ENCODE peak calls at places on chromosomes 7 and 10, in five cellular contexts. One of them, this sample, is unnamed.
A peak's percentile ranks its signal among the peaks of the same experiment; 100 is the strongest.

GRCh38 chr10:113027574-113028392 is 77.7 kb downstream of the TCF7L2 start:
- DNase-seq in CD8-positive, alpha-beta T cell: no peak
- DNase-seq in suprapubic skin: no peak
- DNase-seq in choroid plexus epithelial cell: peak; percentile 44
- DNase-seq in transverse colon: no peak
- DNase-seq in this sample: no peak

GRCh38 chr10:91410638-91411367 is 659 bp downstream of the HECTD2 start:
- DNase-seq in CD8-positive, alpha-beta T cell: peak; percentile 24
- DNase-seq in choroid plexus epithelial cell: peak; percentile 57
- DNase-seq in suprapubic skin: peak; percentile 61
- DNase-seq in transverse colon: no peak
- DNase-seq in this sample: no peak

GRCh38 chr7:134954197-134955082 is 31.9 kb upstream of the AGBL3 start:
- DNase-seq in choroid plexus epithelial cell: peak; percentile 71
- DNase-seq in transverse colon: no peak
- DNase-seq in suprapubic skin: no peak
- DNase-seq in CD8-positive, alpha-beta T cell: no peak
- DNase-seq in this sample: no peak

GRCh38 chr7:50305697-50306300 is 1.3 kb downstream of the IKZF1 start:
- DNase-seq in CD8-positive, alpha-beta T cell: no peak
- DNase-seq in choroid plexus epithelial cell: no peak
- DNase-seq in suprapubic skin: no peak
- DNase-seq in transverse colon: no peak
- DNase-seq in this sample: no peak

GRCh38 chr10:71805776-71806705 is 32.7 kb upstream of the VSIR start:
- DNase-seq in choroid plexus epithelial cell: peak; percentile 53
- DNase-seq in CD8-positive, alpha-beta T cell: no peak
- DNase-seq in transverse colon: peak; percentile 64
- DNase-seq in suprapubic skin: no peak
- DNase-seq in this sample: no peak

GRCh38 chr10:70592746-70593512 is 9.6 kb downstream of the PRF1 start:
- DNase-seq in suprapubic skin: no peak
- DNase-seq in choroid plexus epithelial cell: no peak
- DNase-seq in transverse colon: no peak
- DNase-seq in CD8-positive, alpha-beta T cell: no peak
- DNase-seq in this sample: no peak

GRCh38 chr7:45120-46090 is 147.0 kb upstream of the FAM20C start:
- DNase-seq in suprapubic skin: peak; percentile 39
- DNase-seq in choroid plexus epithelial cell: no peak
- DNase-seq in CD8-positive, alpha-beta T cell: no peak
- DNase-seq in transverse colon: peak; percentile 3
- DNase-seq in this sample: no peak

GRCh38 chr10:99630439-99630838 is 10.2 kb upstream of the SLC25A28 start:
- DNase-seq in transverse colon: peak; percentile 29
- DNase-seq in suprapubic skin: no peak
- DNase-seq in CD8-positive, alpha-beta T cell: no peak
- DNase-seq in choroid plexus epithelial cell: peak; percentile 78
- DNase-seq in this sample: no peak

GRCh38 chr7:129643545-129644170 is 32.1 kb downstream of the NRF1 start:
- DNase-seq in choroid plexus epithelial cell: no peak
- DNase-seq in transverse colon: no peak
- DNase-seq in CD8-positive, alpha-beta T cell: no peak
- DNase-seq in suprapubic skin: no peak
- DNase-seq in this sample: no peak

GRCh38 chr7:7969306-7970112 is 913 bp downstream of the GLCCI1 start:
- DNase-seq in suprapubic skin: peak; percentile 64
- DNase-seq in choroid plexus epithelial cell: peak; percentile 55
- DNase-seq in CD8-positive, alpha-beta T cell: peak; percentile 59
- DNase-seq in transverse colon: peak; percentile 44
- DNase-seq in this sample: peak; percentile 15

GRCh38 chr10:84683980-84684740 is 355.8 kb downstream of the CCSER2 start:
- DNase-seq in transverse colon: no peak
- DNase-seq in CD8-positive, alpha-beta T cell: no peak
- DNase-seq in choroid plexus epithelial cell: no peak
- DNase-seq in suprapubic skin: no peak
- DNase-seq in this sample: no peak

GRCh38 chr7:132103718-132104117 is 472.6 kb downstream of the PLXNA4 start:
- DNase-seq in suprapubic skin: no peak
- DNase-seq in transverse colon: peak; percentile 31
- DNase-seq in choroid plexus epithelial cell: no peak
- DNase-seq in CD8-positive, alpha-beta T cell: no peak
- DNase-seq in this sample: no peak

GRCh38 chr7:75739796-75740672 is 1.3 kb upstream of the HIP1 start:
- DNase-seq in CD8-positive, alpha-beta T cell: peak; percentile 82
- DNase-seq in choroid plexus epithelial cell: peak; percentile 76
- DNase-seq in suprapubic skin: no peak
- DNase-seq in transverse colon: no peak
- DNase-seq in this sample: no peak

DNA sequence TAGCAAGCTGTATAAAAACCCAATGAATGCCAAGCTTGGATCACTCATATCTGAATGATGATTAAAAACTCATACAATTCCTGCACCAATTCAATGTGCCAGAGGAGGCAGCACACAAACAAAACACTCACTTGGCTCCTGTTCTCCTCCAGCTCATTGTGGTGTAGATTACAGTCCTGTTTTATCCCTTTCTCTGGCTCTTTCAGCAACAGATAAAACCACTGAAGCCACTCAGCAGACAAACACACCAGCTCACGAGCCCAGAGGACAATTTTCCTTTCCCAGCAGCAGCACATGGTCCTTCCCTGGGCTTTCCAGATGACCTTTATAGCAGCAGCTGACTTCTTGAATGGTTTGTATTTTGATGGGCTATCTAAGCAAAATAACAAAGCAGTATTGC is 107.3 kb upstream of the STARD3NL start:
- DNase-seq in suprapubic skin: no peak
- DNase-seq in CD8-positive, alpha-beta T cell: no peak
- DNase-seq in choroid plexus epithelial cell: peak; percentile 45
- DNase-seq in transverse colon: no peak
- DNase-seq in this sample: no peak
- TF ChIP-seq CTCF in suprapubic skin: no peak
- TF ChIP-seq CTCF in CD8-positive, alpha-beta T cell: peak; percentile 50
- TF ChIP-seq CTCF in choroid plexus epithelial cell: peak; percentile 70
- TF ChIP-seq CTCF in transverse colon: peak; percentile 19
- TF ChIP-seq CTCF in this sample: peak; percentile 52

GRCh38 chr10:79067241-79068202 is 1.2 kb upstream of the ZMIZ1 start:
- DNase-seq in transverse colon: peak; percentile 92
- DNase-seq in suprapubic skin: peak; percentile 91
- DNase-seq in CD8-positive, alpha-beta T cell: peak; percentile 82
- DNase-seq in choroid plexus epithelial cell: peak; percentile 92
- DNase-seq in this sample: peak; percentile 92
- TF ChIP-seq CTCF in transverse colon: peak; percentile 11
- TF ChIP-seq CTCF in suprapubic skin: peak; percentile 13
- TF ChIP-seq CTCF in CD8-positive, alpha-beta T cell: no peak
- TF ChIP-seq CTCF in choroid plexus epithelial cell: peak; percentile 38
- TF ChIP-seq CTCF in this sample: peak; percentile 35

GRCh38 chr10:73218466-73219191 is 28.4 kb downstream of the DNAJC9 start:
- DNase-seq in CD8-positive, alpha-beta T cell: no peak
- DNase-seq in choroid plexus epithelial cell: peak; percentile 68
- DNase-seq in suprapubic skin: no peak
- DNase-seq in transverse colon: no peak
- DNase-seq in this sample: no peak
- TF ChIP-seq CTCF in CD8-positive, alpha-beta T cell: peak; percentile 20
- TF ChIP-seq CTCF in choroid plexus epithelial cell: peak; percentile 65
- TF ChIP-seq CTCF in suprapubic skin: no peak
- TF ChIP-seq CTCF in transverse colon: no peak
- TF ChIP-seq CTCF in this sample: no peak

GRCh38 chr7:44374007-44374763 is 48.8 kb upstream of the CAMK2B start:
- DNase-seq in CD8-positive, alpha-beta T cell: no peak
- DNase-seq in suprapubic skin: no peak
- DNase-seq in transverse colon: no peak
- DNase-seq in choroid plexus epithelial cell: no peak
- DNase-seq in this sample: no peak

GRCh38 chr7:44376429-44377133 is 51.2 kb upstream of the CAMK2B start:
- DNase-seq in suprapubic skin: no peak
- DNase-seq in choroid plexus epithelial cell: no peak
- DNase-seq in CD8-positive, alpha-beta T cell: no peak
- DNase-seq in transverse colon: no peak
- DNase-seq in this sample: no peak

GRCh38 chr7:44377134-44377463 is 51.7 kb upstream of the CAMK2B start:
- DNase-seq in transverse colon: no peak
- DNase-seq in CD8-positive, alpha-beta T cell: no peak
- DNase-seq in suprapubic skin: no peak
- DNase-seq in choroid plexus epithelial cell: no peak
- DNase-seq in this sample: no peak

GRCh38 chr7:44375926-44376342 is 50.5 kb upstream of the CAMK2B start:
- DNase-seq in transverse colon: no peak
- DNase-seq in choroid plexus epithelial cell: no peak
- DNase-seq in CD8-positive, alpha-beta T cell: no peak
- DNase-seq in suprapubic skin: no peak
- DNase-seq in this sample: no peak

GRCh38 chr7:44375236-44375699 is 49.9 kb upstream of the CAMK2B start:
- DNase-seq in suprapubic skin: no peak
- DNase-seq in transverse colon: no peak
- DNase-seq in CD8-positive, alpha-beta T cell: no peak
- DNase-seq in choroid plexus epithelial cell: no peak
- DNase-seq in this sample: no peak
- TF ChIP-seq CTCF in suprapubic skin: no peak
- TF ChIP-seq CTCF in transverse colon: no peak
- TF ChIP-seq CTCF in CD8-positive, alpha-beta T cell: no peak
- TF ChIP-seq CTCF in choroid plexus epithelial cell: peak; percentile 21
- TF ChIP-seq CTCF in this sample: peak; percentile 64

GRCh38 chr10:127921751-127922140 is 14.8 kb downstream of the PTPRE start:
- DNase-seq in transverse colon: no peak
- DNase-seq in suprapubic skin: no peak
- DNase-seq in CD8-positive, alpha-beta T cell: no peak
- DNase-seq in choroid plexus epithelial cell: no peak
- DNase-seq in this sample: no peak

GRCh38 chr10:127922206-127922605 is 15.3 kb downstream of the PTPRE start:
- DNase-seq in choroid plexus epithelial cell: no peak
- DNase-seq in transverse colon: no peak
- DNase-seq in CD8-positive, alpha-beta T cell: no peak
- DNase-seq in suprapubic skin: no peak
- DNase-seq in this sample: no peak

GRCh38 chr10:127919418-127920191 is 12.7 kb downstream of the PTPRE start:
- DNase-seq in CD8-positive, alpha-beta T cell: no peak
- DNase-seq in choroid plexus epithelial cell: peak; percentile 76
- DNase-seq in transverse colon: no peak
- DNase-seq in suprapubic skin: no peak
- DNase-seq in this sample: no peak

GRCh38 chr10:127920319-127921074 is 13.6 kb downstream of the PTPRE start:
- DNase-seq in transverse colon: no peak
- DNase-seq in suprapubic skin: no peak
- DNase-seq in choroid plexus epithelial cell: no peak
- DNase-seq in CD8-positive, alpha-beta T cell: no peak
- DNase-seq in this sample: no peak

GRCh38 chr10:127921075-127921750 is 14.3 kb downstream of the PTPRE start:
- DNase-seq in transverse colon: no peak
- DNase-seq in CD8-positive, alpha-beta T cell: no peak
- DNase-seq in suprapubic skin: no peak
- DNase-seq in choroid plexus epithelial cell: no peak
- DNase-seq in this sample: no peak
- TF ChIP-seq CTCF in transverse colon: no peak
- TF ChIP-seq CTCF in CD8-positive, alpha-beta T cell: no peak
- TF ChIP-seq CTCF in suprapubic skin: no peak
- TF ChIP-seq CTCF in choroid plexus epithelial cell: no peak
- TF ChIP-seq CTCF in this sample: no peak

DNA sequence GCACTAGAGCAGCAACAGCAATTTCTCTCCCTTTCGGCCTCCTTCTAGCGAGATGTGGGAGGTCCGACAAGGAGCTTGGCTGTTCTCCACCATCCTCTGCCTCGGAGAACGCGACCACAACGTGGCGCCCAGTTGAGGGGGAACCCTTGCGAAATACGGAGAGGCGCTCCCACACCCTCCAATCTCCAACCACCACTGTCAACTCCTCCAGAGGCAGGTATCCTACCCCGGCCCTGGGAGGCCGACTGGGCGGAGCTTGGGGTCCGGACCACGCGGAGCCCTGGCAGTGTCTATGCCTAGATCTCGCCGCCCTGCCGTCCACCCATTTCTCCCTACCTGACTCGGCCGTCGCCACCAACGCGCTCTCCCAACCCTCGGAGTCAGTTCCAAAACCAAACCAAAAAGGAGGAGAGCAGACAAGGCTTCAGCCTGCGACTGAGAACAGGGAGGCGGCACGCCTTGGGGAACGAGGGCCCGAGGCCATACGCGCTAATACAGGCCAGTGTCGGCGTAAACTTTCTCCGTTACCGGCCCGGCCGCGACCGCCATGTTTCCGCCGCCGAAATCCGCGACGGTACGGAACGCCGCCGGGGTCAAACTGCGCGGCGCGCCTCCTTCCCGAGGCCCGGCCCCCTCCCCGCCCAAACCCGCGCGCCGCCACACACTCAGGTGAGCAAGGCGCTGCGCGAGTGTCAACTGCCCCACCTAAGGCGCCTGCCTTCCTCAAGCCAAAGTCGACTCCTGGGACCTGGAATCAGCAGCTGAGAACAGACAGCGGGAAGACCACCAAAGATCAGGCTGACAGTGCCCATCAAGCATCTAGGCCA is at the start of gene TMEM168:
- DNase-seq in transverse colon: peak; percentile 91
- DNase-seq in CD8-positive, alpha-beta T cell: peak; percentile 88
- DNase-seq in suprapubic skin: peak; percentile 83
- DNase-seq in choroid plexus epithelial cell: peak; percentile 83
- DNase-seq in this sample: peak; percentile 85
- TF ChIP-seq CTCF in transverse colon: no peak
- TF ChIP-seq CTCF in CD8-positive, alpha-beta T cell: no peak
- TF ChIP-seq CTCF in suprapubic skin: no peak
- TF ChIP-seq CTCF in choroid plexus epithelial cell: peak; percentile 4
- TF ChIP-seq CTCF in this sample: no peak

GRCh38 chr7:100100420-100101015 is 679 bp downstream of the MCM7 start:
- DNase-seq in transverse colon: peak; percentile 95
- DNase-seq in CD8-positive, alpha-beta T cell: peak; percentile 88
- DNase-seq in choroid plexus epithelial cell: peak; percentile 99
- DNase-seq in suprapubic skin: peak; percentile 96
- DNase-seq in this sample: peak; percentile 92
- TF ChIP-seq CTCF in transverse colon: no peak
- TF ChIP-seq CTCF in CD8-positive, alpha-beta T cell: no peak
- TF ChIP-seq CTCF in choroid plexus epithelial cell: no peak
- TF ChIP-seq CTCF in suprapubic skin: no peak
- TF ChIP-seq CTCF in this sample: no peak